ENCODE peak calls at places on chromosome X, in ten cellular contexts. Y, L, P, N, Z, H, G, R, D and C are unnamed samples.

GRCh38 chrX:119481218-119481875 is 13.1 kb downstream of the SLC25A5 start:
- DNase-seq in Y (no peak), L (no peak), P (peak; percentile 23), N (no peak), Z (no peak), H (no peak), G (no peak), R (no peak), D (peak; percentile 59), C (no peak)

GRCh38 chrX:151776113-151776790 is 41.7 kb downstream of the CNGA2 start:
- DNase-seq in Y (no peak), L (peak; percentile 56), P (no peak), N (no peak), Z (peak; percentile 33), H (no peak), G (peak; percentile 66), R (no peak), D (no peak), C (no peak)

GRCh38 chrX:15143050-15143824 is 126.6 kb downstream of the ASB9 start:
- DNase-seq in Y (peak; percentile 22), L (no peak), P (peak; percentile 50), N (no peak), Z (peak; percentile 57), H (peak; percentile 8), G (peak; percentile 42), R (peak; percentile 50), D (no peak), C (peak; percentile 46)

GRCh38 chrX:123961268-123962005 is at the start of gene STAG2:
- DNase-seq in Y (peak; percentile 68), L (peak; percentile 85), P (peak; percentile 94), N (peak; percentile 34), Z (peak; percentile 90), H (peak; percentile 72), G (peak; percentile 88), R (peak; percentile 87), D (peak; percentile 81), C (peak; percentile 93)

GRCh38 chrX:46687619-46688018 is 71.3 kb downstream of the SLC9A7 start:
- DNase-seq in Y (no peak), L (no peak), P (no peak), N (no peak), Z (peak; percentile 44), H (no peak), G (peak; percentile 36), R (peak; percentile 37), D (no peak), C (no peak)

GRCh38 chrX:32985544-32985943 is 225.8 kb downstream of the DMD start:
- DNase-seq in Y (no peak), L (no peak), P (no peak), N (no peak), Z (no peak), H (no peak), G (no peak), R (no peak), D (no peak), C (no peak)

GRCh38 chrX:50691820-50692219 is 122.2 kb downstream of the SHROOM4 start:
- DNase-seq in Y (no peak), L (no peak), P (peak; percentile 44), N (no peak), Z (peak; percentile 24), H (no peak), G (peak; percentile 54), R (peak; percentile 53), D (no peak), C (peak; percentile 85)

GRCh38 chrX:119880552-119881437 is 9.2 kb downstream of the NDUFA1 start:
- DNase-seq in Y (no peak), L (no peak), P (peak; percentile 70), N (no peak), Z (peak; percentile 74), H (peak; percentile 29), G (peak; percentile 67), R (peak; percentile 62), D (no peak), C (peak; percentile 66)

GRCh38 chrX:54352677-54353076 is 5.2 kb downstream of the WNK3 start:
- DNase-seq in Y (no peak), L (no peak), P (no peak), N (no peak), Z (no peak), H (no peak), G (no peak), R (no peak), D (no peak), C (no peak)

GRCh38 chrX:135328421-135329005 is 19.2 kb downstream of the ETDC start:
- DNase-seq in Y (no peak), L (no peak), P (no peak), N (no peak), Z (peak; percentile 42), H (peak; percentile 21), G (peak; percentile 65), R (peak; percentile 42), D (no peak), C (no peak)

GRCh38 chrX:148929686-148930085 is 429.3 kb downstream of the AFF2 start:
- DNase-seq in Y (no peak), L (no peak), P (no peak), N (peak; percentile 4), Z (peak; percentile 2), H (peak; percentile 36), G (peak; percentile 39), R (peak; percentile 47), D (no peak), C (no peak)

GRCh38 chrX:9573282-9574106 is 108.6 kb downstream of the TBL1X start:
- DNase-seq in Y (no peak), L (no peak), P (no peak), N (no peak), Z (no peak), H (no peak), G (no peak), R (no peak), D (no peak), C (no peak)

GRCh38 chrX:15816886-15817285 is 26.6 kb downstream of the ZRSR2 start:
- DNase-seq in Y (no peak), L (no peak), P (no peak), N (no peak), Z (no peak), H (peak; percentile 30), G (no peak), R (no peak), D (no peak), C (no peak)

GRCh38 chrX:15909605-15910004 is 55.0 kb upstream of the AP1S2 start:
- DNase-seq in Y (no peak), L (no peak), P (no peak), N (no peak), Z (no peak), H (no peak), G (no peak), R (no peak), D (no peak), C (no peak)

GRCh38 chrX:48831909-48832291 is 3.5 kb downstream of the PCSK1N start:
- DNase-seq in Y (no peak), L (no peak), P (no peak), N (no peak), Z (peak; percentile 9), H (no peak), G (no peak), R (no peak), D (peak; percentile 69), C (no peak)
- H3K4me3 ChIP-seq in Y (no peak overlapping the region), L (no peak overlapping the region), P (no peak overlapping the region), N (no peak overlapping the region), Z (no peak overlapping the region), H (no peak overlapping the region), G (no peak overlapping the region), R (no peak overlapping the region), D (no peak overlapping the region), C (no peak overlapping the region)

DNA sequence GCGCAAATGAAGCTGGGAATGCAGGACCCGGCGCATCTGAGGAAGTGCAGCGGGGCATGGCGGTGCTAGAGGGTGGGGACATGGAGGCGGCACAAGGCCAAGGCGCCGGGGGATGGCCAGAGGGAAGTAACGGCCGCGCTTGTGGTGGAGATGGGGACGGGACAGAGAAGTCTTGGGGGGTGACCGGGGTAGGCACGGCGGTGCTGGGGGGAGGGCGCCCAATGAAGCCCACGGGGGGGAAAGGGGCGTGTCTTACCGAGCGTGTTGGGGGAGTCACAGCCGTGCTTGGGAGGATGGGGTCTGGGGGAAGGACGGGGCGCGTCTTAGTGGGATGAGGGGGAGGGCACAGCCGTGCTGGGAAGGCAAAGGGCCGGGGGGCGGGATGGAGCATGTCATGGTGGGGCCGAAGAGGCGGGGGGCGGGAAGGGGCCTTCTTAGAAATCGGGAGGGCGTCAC is 984 bp downstream of the ARSD start:
- DNase-seq in Y (peak; percentile 56), L (no peak), P (no peak), N (no peak), Z (no peak), H (peak; percentile 71), G (no peak), R (no peak), D (peak; percentile 85), C (no peak)
- H3K4me3 ChIP-seq in Y (peak overlapping the region; percentile 58), L (peak overlapping the region; percentile 92), P (peak overlapping the region; percentile 94), N (peak overlapping the region; percentile 62), Z (peak overlapping the region; percentile 49), H (peak overlapping the region; percentile 39), G (peak overlapping the region; percentile 43), R (peak overlapping the region; percentile 75), D (peak overlapping the region; percentile 23), C (no peak overlapping the region)

GRCh38 chrX:100411802-100412333 is 1.8 kb upstream of the PCDH19 start:
- DNase-seq in Y (no peak), L (no peak), P (no peak), N (no peak), Z (no peak), H (no peak), G (no peak), R (no peak), D (no peak), C (no peak)

GRCh38 chrX:100410901-100411801 is 1.1 kb upstream of the PCDH19 start:
- DNase-seq in Y (no peak), L (peak; percentile 61), P (no peak), N (no peak), Z (peak; percentile 4), H (no peak), G (no peak), R (no peak), D (peak; percentile 73), C (no peak)

GRCh38 chrX:100408643-100409315 is 1.3 kb downstream of the PCDH19 start:
- DNase-seq in Y (no peak), L (no peak), P (no peak), N (no peak), Z (no peak), H (no peak), G (no peak), R (no peak), D (no peak), C (no peak)

GRCh38 chrX:100409316-100410082 is 574 bp downstream of the PCDH19 start:
- DNase-seq in Y (no peak), L (no peak), P (no peak), N (no peak), Z (peak; percentile 31), H (no peak), G (peak; percentile 8), R (no peak), D (peak; percentile 76), C (no peak)

GRCh38 chrX:100410083-100410590 is at the start of gene PCDH19:
- DNase-seq in Y (peak; percentile 55), L (no peak), P (peak; percentile 44), N (no peak), Z (peak; percentile 64), H (peak; percentile 7), G (peak; percentile 57), R (peak; percentile 28), D (peak; percentile 82), C (peak; percentile 73)
- H3K4me3 ChIP-seq in Y (peak within 1 kb of the TSS; percentile 19), L (peak within 1 kb of the TSS; percentile 61), P (peak within 1 kb of the TSS; percentile 50), N (peak within 1 kb of the TSS; percentile 42), Z (peak within 1 kb of the TSS; percentile 47), H (peak within 1 kb of the TSS; percentile 33), G (peak within 1 kb of the TSS; percentile 29), R (peak within 1 kb of the TSS; percentile 48), D (peak within 1 kb of the TSS; percentile 41), C (peak within 1 kb of the TSS; percentile 32)

GRCh38 chrX:155035688-155036087 is 9.0 kb downstream of the FUNDC2 start:
- DNase-seq in Y (no peak), L (no peak), P (no peak), N (no peak), Z (no peak), H (no peak), G (no peak), R (no peak), D (no peak), C (no peak)
- H3K4me3 ChIP-seq in Y (no peak overlapping the region), L (no peak overlapping the region), P (no peak overlapping the region), N (no peak overlapping the region), Z (no peak overlapping the region), H (no peak overlapping the region), G (no peak overlapping the region), R (no peak overlapping the region), D (no peak overlapping the region), C (no peak overlapping the region)